ENCODE peak calls at places on chromosome 17, in six cellular contexts. A, K, L, H, Q and V are unnamed samples.

GRCh38 chr17:77418609-77419008 is 277.8 kb downstream of the SEC14L1 start:
- DNase-seq in A (peak; percentile 35), K (no peak), L (no peak), H (no peak), Q (no peak), V (no peak)

GRCh38 chr17:57966246-57966645 is 11.0 kb upstream of the CUEDC1 start:
- DNase-seq in A (no peak), K (no peak), L (no peak), H (no peak), Q (no peak), V (no peak)

GRCh38 chr17:42629420-42630009 is 20.0 kb downstream of the TUBG1 start:
- DNase-seq in A (no peak), K (no peak), L (no peak), H (no peak), Q (no peak), V (no peak)

GRCh38 chr17:58531661-58532554 is 17.5 kb upstream of the MTMR4 start:
- DNase-seq in A (peak; percentile 77), K (peak; percentile 85), L (peak; percentile 78), H (peak; percentile 76), Q (peak; percentile 94), V (peak; percentile 78)

GRCh38 chr17:66135896-66136295 is 56.0 kb downstream of the CEP112 start:
- DNase-seq in A (no peak), K (no peak), L (no peak), H (no peak), Q (no peak), V (no peak)

GRCh38 chr17:75844530-75845057 is 390 bp upstream of the UNC13D start:
- DNase-seq in A (no peak), K (peak; percentile 36), L (no peak), H (peak; percentile 57), Q (peak; percentile 90), V (no peak)

GRCh38 chr17:78278139-78278741 is 46.8 kb downstream of the TMEM235 start:
- DNase-seq in A (no peak), K (no peak), L (no peak), H (no peak), Q (no peak), V (no peak)

GRCh38 chr17:55285340-55286301 is 20.9 kb downstream of the HLF start:
- DNase-seq in A (peak; percentile 97), K (no peak), L (peak; percentile 81), H (peak; percentile 98), Q (no peak), V (no peak)

GRCh38 chr17:51229889-51230288 is 30.0 kb downstream of the MBTD1 start:
- DNase-seq in A (no peak), K (no peak), L (no peak), H (no peak), Q (no peak), V (no peak)

GRCh38 chr17:64289652-64290051 is 26.6 kb upstream of the TEX2 start:
- DNase-seq in A (no peak), K (no peak), L (no peak), H (no peak), Q (no peak), V (no peak)

GRCh38 chr17:59851431-59852375 is 41.0 kb downstream of the TUBD1 start:
- DNase-seq in A (peak; percentile 80), K (no peak), L (no peak), H (no peak), Q (no peak), V (no peak)

GRCh38 chr17:20184977-20185619 is 175.9 kb downstream of the SPECC1 start:
- DNase-seq in A (no peak), K (no peak), L (no peak), H (no peak), Q (no peak), V (no peak)

GRCh38 chr17:83053021-83053778 is 26.2 kb upstream of the METRNL start:
- DNase-seq in A (peak; percentile 54), K (no peak), L (no peak), H (no peak), Q (no peak), V (no peak)

GRCh38 chr17:50661795-50662391 is 27.2 kb downstream of the ABCC3 start:
- DNase-seq in A (no peak), K (no peak), L (no peak), H (no peak), Q (peak; percentile 45), V (no peak)

GRCh38 chr17:7129311-7129710 is 14.7 kb upstream of the ASGR2 start:
- DNase-seq in A (no peak), K (no peak), L (no peak), H (no peak), Q (peak; percentile 66), V (no peak)

GRCh38 chr17:80006339-80006720 is 29.3 kb downstream of the TBC1D16 start:
- DNase-seq in A (no peak), K (no peak), L (no peak), H (peak; percentile 19), Q (peak; percentile 39), V (no peak)

GRCh38 chr17:5272313-5272712 is 9.8 kb upstream of the RABEP1 start:
- DNase-seq in A (no peak), K (no peak), L (no peak), H (no peak), Q (no peak), V (no peak)

GRCh38 chr17:21016826-21017225 is 26.0 kb downstream of the USP22 start:
- DNase-seq in A (no peak), K (no peak), L (no peak), H (no peak), Q (no peak), V (no peak)

GRCh38 chr17:2266045-2266864 is 37.3 kb downstream of the SMG6 start:
- DNase-seq in A (no peak), K (peak; percentile 61), L (no peak), H (no peak), Q (no peak), V (peak; percentile 55)

GRCh38 chr17:63694229-63694973 is 5.5 kb downstream of the LIMD2 start:
- DNase-seq in A (no peak), K (peak; percentile 36), L (no peak), H (no peak), Q (no peak), V (no peak)

GRCh38 chr17:1989135-1989534 is 36.0 kb downstream of the RTN4RL1 start:
- DNase-seq in A (no peak), K (no peak), L (no peak), H (no peak), Q (no peak), V (no peak)

GRCh38 chr17:45091778-45092425 is 30.8 kb downstream of the NMT1 start:
- DNase-seq in A (no peak), K (no peak), L (no peak), H (no peak), Q (no peak), V (no peak)

GRCh38 chr17:33521784-33522183 is 228.7 kb upstream of the ASIC2 start:
- DNase-seq in A (no peak), K (no peak), L (no peak), H (no peak), Q (no peak), V (no peak)
- TF ChIP-seq CTCF in A (no peak), K (peak; percentile 40), L (peak; percentile 10), H (peak; percentile 14), Q (no peak), V (peak; percentile 8)

DNA sequence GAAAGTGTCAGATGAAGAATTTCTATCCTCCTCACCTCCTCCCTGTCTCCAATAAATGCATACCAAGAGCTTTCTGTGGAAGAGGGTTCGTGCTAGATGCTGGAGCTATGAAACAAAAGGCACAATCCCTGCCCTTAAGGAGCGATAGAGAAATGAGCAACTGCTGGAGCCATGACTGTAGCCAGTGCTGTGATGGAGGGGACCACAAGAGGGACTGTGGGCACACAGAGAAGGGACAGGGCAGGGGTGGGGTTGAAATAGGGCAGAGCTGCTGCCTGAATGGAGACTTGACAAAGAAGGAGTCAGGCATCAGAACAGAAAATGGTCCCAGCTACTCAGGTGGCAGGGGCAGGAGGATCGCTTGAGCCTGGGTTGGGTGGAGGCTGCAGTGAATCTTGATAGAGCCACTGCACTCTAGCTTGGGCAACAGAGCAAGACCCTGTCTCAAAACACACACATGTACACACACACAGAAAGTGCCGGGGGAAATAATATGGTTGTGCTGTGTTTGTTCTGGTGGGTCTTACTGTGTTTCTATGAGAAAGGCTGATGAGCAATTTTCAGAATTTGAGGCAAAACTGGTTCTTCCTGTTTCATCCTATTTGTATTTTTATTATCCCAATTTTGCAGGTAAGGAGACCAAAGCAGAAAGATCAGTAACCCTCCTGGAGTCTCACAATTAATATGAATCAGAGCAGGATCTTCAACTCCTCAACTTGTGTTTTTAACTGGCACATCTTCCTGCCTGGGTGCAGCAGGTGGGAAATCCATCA is 16.5 kb downstream of the TMEM98 start:
- DNase-seq in A (no peak), K (no peak), L (no peak), H (no peak), Q (no peak), V (no peak)
- TF ChIP-seq CTCF in A (no peak), K (no peak), L (no peak), H (no peak), Q (no peak), V (no peak)

DNA sequence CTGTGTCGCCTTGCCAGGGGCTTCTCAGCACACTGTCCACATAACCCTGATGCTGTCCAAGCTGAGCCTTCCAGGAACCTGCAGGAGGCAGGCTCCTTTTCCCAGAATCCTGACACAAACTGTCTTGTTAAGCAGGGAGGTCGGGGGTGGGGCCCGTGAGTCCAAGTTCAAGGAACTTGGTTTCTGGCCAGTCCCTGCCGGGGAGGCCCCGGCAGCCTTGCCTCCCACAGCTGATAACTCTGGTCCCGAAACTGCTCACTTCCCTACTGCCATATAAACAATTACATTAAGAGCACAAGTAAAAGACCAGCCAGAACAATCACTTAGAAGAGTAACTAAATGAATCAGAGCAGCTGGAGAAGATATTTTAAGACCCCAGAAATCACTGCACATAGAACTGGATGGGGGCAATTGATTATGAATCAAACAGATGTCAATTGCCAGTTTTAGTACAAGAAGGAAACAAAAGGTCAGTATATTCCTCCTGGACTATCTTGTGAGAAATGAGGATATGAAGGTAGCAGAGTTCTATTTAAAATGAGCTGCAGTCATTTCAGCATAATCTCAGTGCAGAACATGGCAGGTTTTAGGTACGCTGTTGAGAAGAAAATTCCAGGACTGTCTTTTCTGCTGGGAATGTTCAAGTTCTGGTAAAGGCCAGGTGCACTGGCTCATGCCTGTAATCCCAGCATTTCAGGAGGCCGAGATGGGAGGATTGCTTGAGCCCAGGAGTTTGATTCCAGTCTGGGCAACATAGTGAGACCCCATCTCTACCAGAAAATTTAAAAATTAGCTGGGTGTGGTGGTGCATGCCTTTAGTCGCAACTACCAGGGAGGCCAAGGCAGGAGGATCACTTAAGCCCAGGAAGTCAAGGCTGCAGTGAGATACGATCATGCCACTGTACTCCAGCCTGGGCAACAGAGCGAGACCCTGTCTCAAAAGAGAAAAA is 169.8 kb downstream of the PITPNC1 start:
- DNase-seq in A (peak; percentile 77), K (peak; percentile 77), L (peak; percentile 54), H (peak; percentile 55), Q (no peak), V (peak; percentile 83)
- TF ChIP-seq CTCF in A (no peak), K (no peak), L (no peak), H (no peak), Q (no peak), V (no peak)

DNA sequence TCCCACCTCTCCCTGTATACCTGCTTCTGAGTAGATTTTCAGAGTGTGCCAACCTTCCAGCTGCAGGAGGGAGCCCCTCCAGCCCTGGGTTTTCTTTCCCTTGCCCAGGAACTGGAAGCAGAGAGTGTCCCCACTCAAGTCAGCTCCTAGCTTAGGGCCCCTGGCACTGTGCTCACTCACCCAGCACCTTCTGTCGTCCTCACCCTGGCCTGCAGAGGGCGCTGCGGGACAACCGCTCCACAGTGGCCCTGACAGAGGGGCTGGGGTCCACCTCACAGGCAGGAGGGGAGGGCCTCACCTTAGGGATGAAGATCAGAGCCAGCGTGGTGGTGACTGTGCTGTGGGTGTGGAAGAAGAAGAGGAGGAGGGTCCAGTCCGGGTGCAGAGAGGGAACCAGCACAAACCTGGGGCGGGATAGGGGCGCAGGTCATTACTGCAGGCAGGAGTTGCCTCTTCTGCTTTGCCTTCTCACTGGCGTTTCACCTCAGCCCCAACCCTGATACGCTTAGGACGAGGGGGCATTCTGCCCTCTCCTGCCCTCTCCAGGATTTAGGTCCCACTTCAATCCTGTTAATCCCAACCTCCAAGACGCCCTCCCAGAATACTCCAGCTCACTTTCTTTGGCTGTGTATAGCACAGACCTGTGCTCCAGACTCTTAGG is 10.0 kb downstream of the GPR179 start:
- DNase-seq in A (no peak), K (peak; percentile 68), L (no peak), H (no peak), Q (peak; percentile 81), V (peak; percentile 68)
- TF ChIP-seq CTCF in A (no peak), K (peak; percentile 73), L (peak; percentile 54), H (peak; percentile 50), Q (peak; percentile 27), V (peak; percentile 71)